ENCODE peak calls at places on chromosome 20, in four cellular contexts. B is right lobe of liver, K is H1, T is uterus. R is an unnamed sample.

GRCh38 chr20:16947346-16947943 is 199.3 kb downstream of the OTOR start:
- DNase-seq in B (no peak), K (no peak), T (no peak), R (no peak)

GRCh38 chr20:266604-267562 is 9.4 kb downstream of the DEFB132 start:
- DNase-seq in T (peak; percentile 83), K (peak; percentile 99), B (peak; percentile 85), R (peak; percentile 90)

GRCh38 chr20:36157610-36158009 is 3.1 kb downstream of the EPB41L1 start:
- DNase-seq in T (no peak), K (no peak), B (no peak), R (no peak)

GRCh38 chr20:14418441-14418840 is 81.0 kb upstream of the FLRT3 start:
- DNase-seq in K (no peak), B (no peak), T (no peak), R (no peak)

GRCh38 chr20:16411361-16411760 is 161.9 kb downstream of the KIF16B start:
- DNase-seq in K (no peak), B (no peak), T (no peak), R (no peak)

GRCh38 chr20:23156170-23156841 is 70.2 kb upstream of the CD93 start:
- DNase-seq in T (no peak), B (no peak), K (peak; percentile 28), R (peak; percentile 66)

GRCh38 chr20:58078741-58079522 is 149.5 kb downstream of the ANKRD60 start:
- DNase-seq in T (no peak), K (peak; percentile 22), B (no peak), R (no peak)

GRCh38 chr20:7497985-7498384 is 442.3 kb downstream of the HAO1 start:
- DNase-seq in K (no peak), B (no peak), T (no peak), R (no peak)

GRCh38 chr20:24703284-24703610 is 233.8 kb downstream of the SYNDIG1 start:
- DNase-seq in T (no peak), K (no peak), B (no peak), R (no peak)

GRCh38 chr20:1800777-1801176 is 94.4 kb upstream of the SIRPA start:
- DNase-seq in T (no peak), K (no peak), B (no peak), R (no peak)

GRCh38 chr20:55252525-55252924 is 752.8 kb downstream of the CBLN4 start:
- DNase-seq in T (no peak), B (no peak), K (no peak), R (no peak)

GRCh38 chr20:1292620-1293019 is 26.5 kb downstream of the SNPH start:
- DNase-seq in T (no peak), K (no peak), B (no peak), R (no peak)

GRCh38 chr20:63940071-63940471 is 16.1 kb downstream of the UCKL1 start:
- DNase-seq in T (no peak), B (no peak), K (no peak), R (peak; percentile 29)

GRCh38 chr20:63941282-63942060 is 14.7 kb downstream of the UCKL1 start:
- DNase-seq in B (no peak), T (peak; percentile 44), K (peak; percentile 86), R (peak; percentile 74)

GRCh38 chr20:63937596-63937995 is 18.6 kb downstream of the UCKL1 start:
- DNase-seq in K (no peak), B (no peak), T (no peak), R (no peak)

GRCh38 chr20:63940472-63941266 is 15.5 kb downstream of the UCKL1 start:
- DNase-seq in K (no peak), B (no peak), T (no peak), R (no peak)

DNA sequence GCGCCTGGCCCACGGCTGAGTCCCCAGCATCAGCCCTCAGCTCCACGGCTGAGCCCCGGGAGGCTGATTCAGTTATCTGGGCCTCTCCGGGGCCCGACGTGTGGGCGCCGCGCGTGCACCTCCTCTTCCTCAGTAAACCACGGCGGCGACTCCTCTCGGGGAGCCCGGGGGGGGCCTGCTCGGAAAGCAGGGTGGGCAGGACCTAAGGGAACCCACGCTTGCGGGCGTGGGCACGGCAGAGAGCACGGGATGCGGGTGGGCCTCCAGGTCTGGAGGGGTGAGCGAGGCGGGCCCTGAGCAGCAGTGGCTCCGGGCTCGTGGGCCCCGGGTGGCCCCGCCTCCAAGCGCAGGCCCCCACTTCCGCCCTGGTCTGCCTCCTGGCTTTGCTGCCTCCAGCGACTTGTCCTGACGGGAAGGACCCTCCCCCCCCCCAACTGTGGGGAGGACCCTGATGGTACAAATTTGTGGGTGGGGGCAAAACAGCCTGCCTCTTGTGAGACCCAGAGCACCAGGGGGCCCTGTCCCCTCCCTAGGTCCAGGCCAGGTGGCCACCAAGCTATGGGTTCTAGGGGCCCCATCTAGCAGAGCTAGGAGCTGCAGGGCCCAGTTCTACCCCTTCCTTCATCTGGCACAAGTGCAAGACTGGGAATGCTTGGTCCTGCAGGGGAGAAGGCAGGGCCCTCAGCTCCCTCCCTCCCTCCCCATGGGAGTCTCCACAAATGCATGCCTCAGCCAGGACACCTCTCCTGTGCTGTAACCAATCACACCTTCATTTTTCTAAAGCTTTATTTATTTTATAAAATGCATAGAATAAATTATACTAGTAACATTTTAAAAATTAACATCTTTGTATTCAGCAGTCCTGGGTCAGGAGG is 16.9 kb downstream of the UCKL1 start:
- DNase-seq in B (no peak), T (no peak), K (no peak), R (peak; percentile 21)
- TF ChIP-seq POLR2A in B (no peak), T (no peak), K (no peak), R (no peak)

GRCh38 chr20:51639206-51639832 is 96.8 kb upstream of the NFATC2 start:
- DNase-seq in T (peak; percentile 76), K (peak; percentile 97), B (peak; percentile 57), R (peak; percentile 52)
- H3K4me1 ChIP-seq in T (no peaks in the 10 kb centered on the region), K (no peaks in the 10 kb centered on the region), B (no peaks in the 10 kb centered on the region), R (no peaks in the 10 kb centered on the region)

GRCh38 chr20:34558320-34559202 is at the start of gene MAP1LC3A:
- DNase-seq in B (peak; percentile 96), K (peak; percentile 97), T (peak; percentile 97), R (peak; percentile 97)
- TF ChIP-seq POLR2A in B (peak; percentile 57), K (no peak), T (peak; percentile 85), R (peak; percentile 11)

GRCh38 chr20:48766205-48766604 is 61.6 kb downstream of the PREX1 start:
- DNase-seq in T (no peak), K (no peak), B (no peak), R (no peak)

GRCh38 chr20:48761914-48762313 is 65.9 kb downstream of the PREX1 start:
- DNase-seq in T (no peak), B (no peak), K (no peak), R (no peak)

GRCh38 chr20:48765359-48765758 is 62.4 kb downstream of the PREX1 start:
- DNase-seq in K (no peak), T (no peak), B (no peak), R (no peak)

GRCh38 chr20:48761023-48761785 is 66.6 kb downstream of the PREX1 start:
- DNase-seq in T (no peak), B (no peak), K (no peak), R (peak; percentile 71)

GRCh38 chr20:48763183-48764030 is 64.4 kb downstream of the PREX1 start:
- DNase-seq in T (peak; percentile 23), B (no peak), K (no peak), R (no peak)
- H3K4me1 ChIP-seq in T (no peaks in the 10 kb centered on the region), B (no peaks in the 10 kb centered on the region), K (no peaks in the 10 kb centered on the region), R (peaks cover 26% of the 10 kb centered on the region)

DNA sequence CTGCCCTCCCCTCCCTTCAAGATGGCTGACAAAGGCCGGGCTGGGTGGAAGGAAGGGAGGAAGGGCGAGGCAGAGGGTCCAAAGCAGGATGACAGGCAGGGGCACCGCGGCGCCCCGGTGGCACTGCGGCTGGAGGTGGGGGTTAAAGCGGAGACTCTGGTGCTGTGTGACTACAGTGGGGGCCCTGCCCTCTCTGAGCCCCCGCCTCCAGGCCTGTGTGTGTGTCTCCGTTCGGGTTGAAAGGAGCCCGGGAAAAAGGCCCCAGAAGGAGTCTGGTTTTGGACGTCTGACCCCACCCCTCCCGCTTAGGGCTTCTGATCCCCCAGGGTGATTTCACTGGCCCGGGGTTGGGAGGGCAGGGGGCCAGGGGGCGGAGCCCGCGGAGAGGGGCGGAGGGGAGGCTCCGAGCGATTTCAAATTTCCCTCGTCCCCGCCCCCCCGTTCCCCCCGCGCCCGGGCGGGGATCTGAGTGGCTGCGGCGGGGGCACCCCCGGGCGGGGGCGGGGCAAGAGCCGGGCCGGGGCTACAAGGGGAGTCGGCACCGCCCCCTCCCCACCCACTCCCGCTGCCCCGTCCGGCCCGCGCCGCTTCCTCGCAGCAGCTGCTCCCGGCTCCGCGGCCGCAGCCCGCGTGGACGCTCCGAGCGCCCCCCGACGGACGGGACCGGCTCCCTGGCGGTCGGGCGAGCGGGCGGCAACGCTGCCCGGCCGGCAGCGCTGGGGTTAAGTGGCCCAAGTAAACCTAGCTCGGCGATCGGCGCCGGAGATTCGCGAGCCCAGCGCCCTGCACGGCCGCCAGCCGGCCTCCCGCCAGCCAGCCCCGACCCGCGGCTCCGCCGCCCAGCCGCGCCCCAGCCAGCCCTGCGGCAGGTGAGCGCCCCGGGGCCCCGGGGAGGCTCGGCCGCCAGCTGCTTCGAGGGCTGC is at the start of gene DNMT3B:
- DNase-seq in B (peak; percentile 82), T (peak; percentile 73), K (peak; percentile 97), R (peak; percentile 90)
- TF ChIP-seq POLR2A in B (peak; percentile 21), T (no peak), K (peak; percentile 81), R (no peak)

GRCh38 chr20:46710149-46710913 is 882 bp downstream of the SLC2A10 start:
- DNase-seq in K (no peak), B (peak; percentile 71), T (no peak), R (no peak)

GRCh38 chr20:46713957-46714834 is 4.7 kb downstream of the SLC2A10 start:
- DNase-seq in K (no peak), T (no peak), B (peak; percentile 65), R (no peak)

GRCh38 chr20:46709459-46710148 is at the start of gene SLC2A10:
- DNase-seq in K (peak; percentile 78), T (peak; percentile 54), B (peak; percentile 78), R (peak; percentile 73)

GRCh38 chr20:46709055-46709458 is 392 bp upstream of the SLC2A10 start:
- DNase-seq in T (no peak), B (no peak), K (no peak), R (no peak)

DNA sequence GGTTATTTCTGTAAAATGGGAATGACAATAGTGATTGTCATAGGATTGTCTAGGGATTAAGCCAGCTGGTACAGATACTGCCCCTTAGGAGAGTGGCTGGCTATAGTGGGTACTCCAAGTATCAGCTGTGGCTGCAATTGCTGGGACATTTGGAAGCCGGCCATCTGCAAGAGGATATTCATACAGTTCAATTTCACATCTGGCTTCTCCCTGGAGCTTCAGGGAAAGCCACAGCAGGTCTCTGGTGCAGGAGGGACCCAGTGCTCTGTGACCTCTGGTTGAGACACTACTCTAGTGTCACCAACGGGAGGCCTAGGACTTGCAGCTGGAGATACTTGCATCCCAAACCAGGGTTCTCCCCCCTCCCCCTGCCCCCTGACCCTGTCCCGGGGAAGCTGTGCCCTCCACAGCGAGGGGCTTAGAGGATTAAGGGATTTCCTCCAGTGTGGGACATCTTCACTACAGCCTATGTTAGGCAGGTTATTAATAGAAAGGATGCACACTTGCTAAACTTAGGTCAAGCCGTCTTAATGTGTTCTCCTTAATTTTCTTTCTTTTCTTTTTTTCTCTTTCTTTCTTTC is 2.7 kb downstream of the SLC2A10 start:
- DNase-seq in B (no peak), T (no peak), K (no peak), R (no peak)
- H3K4me1 ChIP-seq in B (peaks cover 59% of the 10 kb centered on the region), T (no peaks in the 10 kb centered on the region), K (peaks cover 4% of the 10 kb centered on the region), R (no peaks in the 10 kb centered on the region)

DNA sequence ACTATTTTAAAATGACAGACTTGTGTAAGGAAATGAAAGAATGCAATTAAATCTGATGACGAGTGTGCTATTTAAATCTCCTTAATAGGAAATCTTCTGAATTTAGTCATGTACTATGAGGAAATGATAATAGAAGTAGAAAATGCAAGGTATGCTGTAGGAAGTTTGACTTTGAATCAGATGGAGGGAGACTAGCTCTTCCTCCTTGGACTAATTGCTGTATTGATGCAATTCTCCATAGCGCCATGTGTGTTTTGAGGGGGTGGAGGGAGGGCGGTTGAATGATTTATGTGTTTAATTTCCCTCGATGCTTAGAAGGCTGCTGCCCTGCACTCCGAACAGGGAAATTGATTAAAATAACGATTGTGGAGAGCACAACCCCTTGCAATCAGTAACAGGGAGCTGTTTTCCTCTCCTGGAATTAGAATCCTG is 214.4 kb upstream of the PRND start:
- DNase-seq in B (no peak), K (no peak), T (no peak), R (no peak)
- TF ChIP-seq POLR2A in B (no peak), K (no peak), T (no peak), R (no peak)